ENCODE peak calls at places on chromosome 1, in eight cellular contexts. S, U, N, A, D, J, F and M are unnamed samples. For H3K9me3, the result is how much of the 10 kb centered on the place peaks cover.

GRCh38 chr1:174871886-174872285 is 127.9 kb upstream of the CACYBP start:
- DNase-seq in S (no peak), U (no peak), N (no peak), A (no peak), D (no peak), J (no peak), F (no peak), M (no peak)

GRCh38 chr1:114755006-114755936 is 2.5 kb downstream of the CSDE1 start:
- DNase-seq in S (no peak), U (no peak), N (peak), A (no peak), D (no peak), J (no peak), F (no peak), M (no peak)

GRCh38 chr1:151237678-151238466 is 16.7 kb upstream of the PSMD4 start:
- DNase-seq in S (no peak), U (no peak), N (no peak), A (no peak), D (no peak), J (no peak), F (no peak), M (no peak)

GRCh38 chr1:236416165-236416564 is 22.1 kb downstream of the EDARADD start:
- DNase-seq in S (no peak), U (no peak), N (no peak), A (no peak), D (no peak), J (no peak), F (no peak), M (no peak)

GRCh38 chr1:184555665-184556641 is 169.1 kb downstream of the C1orf21 start:
- DNase-seq in S (no peak), U (no peak), N (no peak), A (no peak), D (no peak), J (no peak), F (no peak), M (no peak)

GRCh38 chr1:33266766-33267165 is 10.5 kb downstream of the ZNF362 start:
- DNase-seq in S (no peak), U (no peak), N (no peak), A (no peak), D (no peak), J (no peak), F (no peak), M (no peak)

GRCh38 chr1:234897365-234897699 is 231.3 kb downstream of the TOMM20 start:
- DNase-seq in S (no peak), U (no peak), N (no peak), A (no peak), D (no peak), J (no peak), F (no peak), M (no peak)

GRCh38 chr1:235331391-235331790 is 3.0 kb downstream of the GGPS1 start:
- DNase-seq in S (no peak), U (no peak), N (no peak), A (no peak), D (no peak), J (no peak), F (no peak), M (no peak)

GRCh38 chr1:21278208-21278861 is 11.9 kb downstream of the ECE1 start:
- DNase-seq in S (no peak), U (no peak), N (no peak), A (peak), D (no peak), J (peak), F (no peak), M (peak)

GRCh38 chr1:191405417-191405816 is 752.8 kb upstream of the RGS18 start:
- DNase-seq in S (no peak), U (no peak), N (no peak), A (no peak), D (no peak), J (no peak), F (no peak), M (no peak)

GRCh38 chr1:114122891-114123621 is 30.6 kb downstream of the SYT6 start:
- DNase-seq in S (no peak), U (peak), N (peak), A (no peak), D (no peak), J (no peak), F (no peak), M (no peak)

GRCh38 chr1:218985424-218985823 is 188.3 kb upstream of the LYPLAL1 start:
- DNase-seq in S (no peak), U (no peak), N (no peak), A (no peak), D (no peak), J (no peak), F (no peak), M (no peak)

GRCh38 chr1:5658340-5659316 is 333.6 kb downstream of the NPHP4 start:
- DNase-seq in S (peak), U (no peak), N (no peak), A (no peak), D (no peak), J (no peak), F (peak), M (no peak)

GRCh38 chr1:147648933-147649332 is 21.4 kb downstream of the ACP6 start:
- DNase-seq in S (no peak), U (no peak), N (no peak), A (no peak), D (no peak), J (no peak), F (no peak), M (no peak)

GRCh38 chr1:202628646-202629215 is 81.5 kb downstream of the SYT2 start:
- DNase-seq in S (no peak), U (no peak), N (no peak), A (no peak), D (no peak), J (no peak), F (no peak), M (no peak)

GRCh38 chr1:172815740-172816139 is 156.8 kb downstream of the FASLG start:
- DNase-seq in S (no peak), U (no peak), N (peak), A (no peak), D (no peak), J (no peak), F (no peak), M (no peak)

GRCh38 chr1:78237364-78237916 is 191.7 kb downstream of the GIPC2 start:
- DNase-seq in S (no peak), U (no peak), N (no peak), A (no peak), D (no peak), J (no peak), F (peak), M (peak)

GRCh38 chr1:43566382-43567035 is 35.8 kb downstream of the PTPRF start:
- DNase-seq in S (no peak), U (no peak), N (no peak), A (no peak), D (no peak), J (no peak), F (no peak), M (no peak)

GRCh38 chr1:29264773-29265389 is 28.6 kb downstream of the PTPRU start:
- DNase-seq in S (no peak), U (no peak), N (peak), A (no peak), D (no peak), J (no peak), F (no peak), M (no peak)

GRCh38 chr1:226763741-226764264 is 24.7 kb upstream of the ITPKB start:
- DNase-seq in S (no peak), U (peak), N (peak), A (no peak), D (no peak), J (no peak), F (no peak), M (no peak)

GRCh38 chr1:155694167-155694566 is 5.3 kb downstream of the DAP3 start:
- DNase-seq in S (no peak), U (no peak), N (no peak), A (no peak), D (no peak), J (no peak), F (no peak), M (no peak)
- H3K9me3 ChIP-seq in S (under half), U (under half), N (under half), A (under half), D (under half), J (under half), F (under half), M (under half)

GRCh38 chr1:100132566-100133477 is at the start of the genes SASS6 and TRMT13:
- DNase-seq in S (peak), U (peak), N (peak), A (peak), D (peak), J (peak), F (peak), M (peak)
- TF ChIP-seq CTCF in S (no peak), U (no peak), N (no peak), A (no peak), D (no peak), J (peak), F (peak), M (no peak)

GRCh38 chr1:181064030-181064594 is 24.4 kb upstream of the IER5 start:
- DNase-seq in S (no peak), U (no peak), N (no peak), A (no peak), D (no peak), J (no peak), F (no peak), M (no peak)

GRCh38 chr1:181061891-181062777 is 26.4 kb upstream of the IER5 start:
- DNase-seq in S (no peak), U (no peak), N (no peak), A (no peak), D (peak), J (peak), F (peak), M (no peak)

GRCh38 chr1:181061487-181061886 is 27.0 kb upstream of the IER5 start:
- DNase-seq in S (no peak), U (no peak), N (no peak), A (no peak), D (no peak), J (no peak), F (no peak), M (no peak)

GRCh38 chr1:181064702-181065101 is 23.8 kb upstream of the IER5 start:
- DNase-seq in S (no peak), U (no peak), N (no peak), A (no peak), D (no peak), J (no peak), F (no peak), M (no peak)

GRCh38 chr1:181062800-181063428 is 25.6 kb upstream of the IER5 start:
- DNase-seq in S (no peak), U (no peak), N (peak), A (no peak), D (peak), J (peak), F (no peak), M (no peak)
- TF ChIP-seq POLR2A in S (no peak), U (no peak), N (no peak), A (no peak), D (peak), J (no peak), F (no peak), M (no peak)

GRCh38 chr1:168271636-168272035 is 9.0 kb upstream of the TBX19 start:
- DNase-seq in S (peak), U (no peak), N (no peak), A (no peak), D (no peak), J (no peak), F (no peak), M (no peak)
- H3K9me3 ChIP-seq in S (under half), U (under half), N (under half), A (under half), D (under half), J (under half), F (under half), M (under half)

DNA sequence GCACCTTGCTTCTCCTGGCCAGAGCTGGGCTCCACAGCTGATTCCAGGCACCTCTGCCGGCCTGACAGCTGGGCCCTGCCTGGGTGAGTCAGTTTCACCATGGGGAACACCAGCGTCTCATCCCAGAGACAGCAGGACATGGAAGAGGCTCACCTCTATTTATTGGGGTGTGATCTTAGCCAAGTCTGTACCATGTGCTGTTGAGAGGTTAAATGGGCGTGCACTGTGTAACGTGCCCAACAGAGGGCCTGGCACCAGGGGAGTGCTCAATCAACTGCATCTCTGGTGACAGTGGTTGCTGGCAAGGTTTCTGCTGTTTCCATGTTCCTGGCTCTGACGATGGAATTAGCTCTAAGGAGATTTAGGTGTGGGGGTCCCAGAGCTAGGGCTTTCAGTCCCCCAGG is 890 bp downstream of the CPLANE2 start:
- DNase-seq in S (peak), U (peak), N (peak), A (no peak), D (peak), J (no peak), F (peak), M (peak)
- TF ChIP-seq CTCF in S (peak), U (peak), N (peak), A (no peak), D (peak), J (peak), F (peak), M (peak)

DNA sequence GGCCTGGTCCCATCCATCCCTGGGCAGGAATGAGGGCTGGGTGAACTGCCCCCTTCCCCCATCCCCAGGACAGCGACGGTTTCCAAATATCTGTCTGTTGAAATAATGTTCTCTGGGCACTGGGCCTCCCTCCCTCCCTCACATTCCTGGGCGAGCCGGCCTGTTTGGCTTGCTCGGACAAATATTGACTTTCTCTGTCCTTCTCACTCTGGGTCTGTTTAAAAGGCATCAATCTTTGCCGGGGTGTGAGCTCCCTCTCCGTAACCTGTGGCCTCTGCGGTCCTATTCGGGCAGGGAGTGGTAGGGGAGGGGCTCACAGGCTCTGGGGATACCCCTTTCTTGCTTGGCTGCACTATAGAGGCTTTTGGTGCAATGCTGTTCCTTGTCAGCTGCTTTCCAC is 40.2 kb downstream of the FOXD2 start:
- DNase-seq in S (no peak), U (peak), N (no peak), A (no peak), D (no peak), J (peak), F (peak), M (peak)
- TF ChIP-seq POLR2A in S (no peak), U (no peak), N (no peak), A (no peak), D (no peak), J (no peak), F (no peak), M (no peak)

GRCh38 chr1:248243204-248243603 is 12.0 kb downstream of the OR2M4 start:
- DNase-seq in S (no peak), U (peak), N (peak), A (no peak), D (peak), J (no peak), F (no peak), M (no peak)

DNA sequence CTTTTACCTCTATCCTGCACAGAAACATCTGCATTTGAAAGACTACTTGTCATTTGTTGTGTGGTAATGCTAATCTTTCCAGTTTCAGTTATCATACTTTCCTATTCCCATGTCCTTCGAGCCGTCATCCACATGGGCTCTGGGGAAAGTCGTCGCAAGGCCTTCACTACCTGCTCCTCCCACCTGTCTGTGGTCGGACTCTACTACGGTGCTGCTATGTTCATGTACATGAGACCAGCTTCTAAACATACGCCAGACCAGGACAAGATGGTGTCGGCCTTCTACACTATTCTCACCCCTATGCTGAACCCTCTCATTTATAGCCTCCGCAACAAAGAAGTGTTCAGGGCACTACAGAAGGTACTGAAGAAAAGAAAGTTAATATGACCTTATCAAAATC is 8.3 kb downstream of the OR2M4 start:
- DNase-seq in S (no peak), U (no peak), N (no peak), A (no peak), D (no peak), J (no peak), F (no peak), M (no peak)
- H3K9me3 ChIP-seq in S (under half), U (under half), N (under half), A (under half), D (under half), J (under half), F (under half), M (under half)

GRCh38 chr1:52552505-52553371 is at the start of gene TUT4:
- DNase-seq in S (peak), U (peak), N (peak), A (peak), D (no peak), J (peak), F (peak), M (peak)
- TF ChIP-seq CTCF in S (no peak), U (no peak), N (peak), A (no peak), D (peak), J (no peak), F (no peak), M (no peak)